ENCODE peak calls at places on chromosomes 4 and X, in five cellular contexts. Y, K, G, E and R are unnamed samples.

GRCh38 chr4:13670456-13671150 is 43.1 kb upstream of the BOD1L1 start:
- DNase-seq in E (no peak), G (no peak), Y (no peak), K (no peak), R (no peak)

GRCh38 chr4:5566526-5566925 is 141.8 kb downstream of the EVC2 start:
- DNase-seq in Y (no peak), E (no peak), K (no peak), G (no peak), R (no peak)

GRCh38 chr4:26525136-26525535 is 34.9 kb upstream of the CCKAR start:
- DNase-seq in Y (peak), G (no peak), K (no peak), E (peak), R (no peak)

GRCh38 chr4:88737304-88738015 is 39.8 kb upstream of the NAP1L5 start:
- DNase-seq in G (peak), Y (peak), E (no peak), K (no peak), R (peak)

GRCh38 chrX:46722742-46723568 is 36.0 kb downstream of the SLC9A7 start:
- DNase-seq in K (no peak), Y (peak), E (no peak), G (no peak), R (no peak)

GRCh38 chr4:85180533-85180932 is 214.0 kb upstream of the WDFY3 start:
- DNase-seq in G (no peak), K (no peak), Y (no peak), E (no peak), R (no peak)

GRCh38 chr4:85684676-85685075 is 209.7 kb downstream of the ARHGAP24 start:
- DNase-seq in K (no peak), E (no peak), G (no peak), Y (no peak), R (no peak)

GRCh38 chrX:23008431-23009099 is 8.8 kb downstream of the DDX53 start:
- DNase-seq in E (no peak), K (no peak), Y (peak), G (peak), R (peak)

GRCh38 chrX:129193357-129193756 is 329.9 kb downstream of the SMARCA1 start:
- DNase-seq in Y (peak), E (no peak), K (no peak), G (no peak), R (no peak)

GRCh38 chr4:48360285-48360965 is 19.1 kb downstream of the SLAIN2 start:
- DNase-seq in E (no peak), Y (peak), K (no peak), G (no peak), R (no peak)

GRCh38 chr4:127604949-127605709 is 27.6 kb upstream of the INTU start:
- DNase-seq in Y (peak), G (peak), K (no peak), E (no peak), R (peak)

GRCh38 chr4:173424899-173425805 is 26.2 kb upstream of the SCRG1 start:
- DNase-seq in Y (no peak), E (no peak), K (no peak), G (no peak), R (no peak)

GRCh38 chr4:133598779-133599178 is 449.7 kb downstream of the PCDH10 start:
- DNase-seq in G (peak), E (no peak), Y (no peak), K (no peak), R (no peak)

GRCh38 chr4:1243451-1244080 is 5.4 kb downstream of the CTBP1 start:
- DNase-seq in K (no peak), Y (no peak), E (no peak), G (no peak), R (no peak)

GRCh38 chrX:44072631-44073030 is 99.4 kb upstream of the NDP start:
- DNase-seq in E (no peak), Y (no peak), K (no peak), G (no peak), R (no peak)

GRCh38 chr4:53790286-53790685 is 199.0 kb upstream of the LNX1 start:
- DNase-seq in E (no peak), Y (no peak), K (no peak), G (no peak), R (no peak)